ENCODE peak calls at places on chromosomes 12 and 14, in seven cellular contexts. G, D, E, U, C, F and A are unnamed samples.

GRCh38 chr12:126191949-126192348 is 1126.7 kb downstream of the AACS start:
- DNase-seq in G (no peak), D (no peak), E (no peak), U (no peak), C (no peak), F (no peak), A (no peak)

GRCh38 chr14:64118892-64119291 is 175.3 kb downstream of the ESR2 start:
- DNase-seq in G (no peak), D (no peak), E (no peak), U (no peak), C (no peak), F (no peak), A (no peak)

GRCh38 chr14:74035556-74035955 is 16.4 kb downstream of the BBOF1 start:
- DNase-seq in G (no peak), D (no peak), E (no peak), U (no peak), C (no peak), F (no peak), A (no peak)

GRCh38 chr12:64633940-64634337 is 23.6 kb downstream of the RASSF3 start:
- DNase-seq in G (no peak), D (peak; percentile 53), E (no peak), U (no peak), C (no peak), F (peak; percentile 58), A (no peak)

GRCh38 chr12:84034891-84035290 is 877.7 kb downstream of the SLC6A15 start:
- DNase-seq in G (no peak), D (no peak), E (no peak), U (no peak), C (peak; percentile 0), F (no peak), A (no peak)

GRCh38 chr12:15772405-15773018 is 16.7 kb downstream of the EPS8 start:
- DNase-seq in G (no peak), D (no peak), E (no peak), U (no peak), C (no peak), F (no peak), A (no peak)

GRCh38 chr12:16325426-16325825 is 22.0 kb upstream of the MGST1 start:
- DNase-seq in G (no peak), D (no peak), E (no peak), U (no peak), C (no peak), F (no peak), A (no peak)

GRCh38 chr14:93381644-93382043 is 34.7 kb downstream of the COX8C start:
- DNase-seq in G (no peak), D (no peak), E (no peak), U (no peak), C (no peak), F (no peak), A (no peak)

GRCh38 chr14:99910337-99911268 is 117.4 kb downstream of the EML1 start:
- DNase-seq in G (no peak), D (no peak), E (no peak), U (no peak), C (peak; percentile 43), F (peak; percentile 69), A (no peak)

GRCh38 chr14:61179061-61179675 is 102.0 kb downstream of the TMEM30B start:
- DNase-seq in G (no peak), D (no peak), E (no peak), U (no peak), C (no peak), F (peak; percentile 30), A (no peak)

GRCh38 chr14:67520482-67520881 is 12.6 kb upstream of the PLEKHH1 start:
- DNase-seq in G (no peak), D (no peak), E (no peak), U (no peak), C (no peak), F (no peak), A (no peak)

GRCh38 chr14:50964683-50965390 is 20.6 kb upstream of the PYGL start:
- DNase-seq in G (no peak), D (no peak), E (no peak), U (no peak), C (peak; percentile 67), F (peak; percentile 11), A (no peak)

GRCh38 chr12:14886271-14886670 is 617 bp upstream of the MGP start:
- DNase-seq in G (no peak), D (no peak), E (no peak), U (no peak), C (no peak), F (no peak), A (no peak)

GRCh38 chr12:110694330-110694891 is 5.5 kb upstream of the HVCN1 start:
- DNase-seq in G (no peak), D (peak; percentile 69), E (no peak), U (no peak), C (no peak), F (no peak), A (no peak)

GRCh38 chr14:104968541-104969401 is 9.4 kb downstream of the AHNAK2 start:
- DNase-seq in G (no peak), D (no peak), E (no peak), U (no peak), C (no peak), F (peak; percentile 56), A (no peak)

GRCh38 chr14:73142216-73142615 is 5.9 kb downstream of the PSEN1 start:
- DNase-seq in G (no peak), D (no peak), E (no peak), U (no peak), C (no peak), F (no peak), A (no peak)

GRCh38 chr14:59534361-59534987 is 42.1 kb downstream of the CCDC175 start:
- DNase-seq in G (no peak), D (no peak), E (no peak), U (no peak), C (no peak), F (no peak), A (no peak)

GRCh38 chr12:54371328-54372112 is 7.2 kb upstream of the GPR84 start:
- DNase-seq in G (no peak), D (peak; percentile 70), E (no peak), U (no peak), C (no peak), F (no peak), A (no peak)

GRCh38 chr12:47282206-47282605 is 202.4 kb upstream of the AMIGO2 start:
- DNase-seq in G (no peak), D (no peak), E (no peak), U (no peak), C (no peak), F (no peak), A (no peak)

GRCh38 chr14:103736546-103737431 is 21.2 kb downstream of the ZFYVE21 start:
- DNase-seq in G (no peak), D (no peak), E (no peak), U (no peak), C (no peak), F (no peak), A (no peak)

GRCh38 chr12:54261817-54262402 is 18.0 kb downstream of the CBX5 start:
- DNase-seq in G (no peak), D (no peak), E (no peak), U (no peak), C (no peak), F (no peak), A (no peak)

GRCh38 chr12:93336344-93336743 is 41.4 kb upstream of the NUDT4 start:
- DNase-seq in G (no peak), D (no peak), E (no peak), U (peak; percentile 10), C (no peak), F (no peak), A (no peak)

GRCh38 chr12:84507914-84508313 is 404.7 kb downstream of the SLC6A15 start:
- DNase-seq in G (no peak), D (no peak), E (no peak), U (no peak), C (no peak), F (no peak), A (no peak)

GRCh38 chr14:39265032-39265431 is 31.3 kb downstream of the MIA2 start:
- DNase-seq in G (no peak), D (no peak), E (no peak), U (no peak), C (no peak), F (no peak), A (no peak)